ENCODE peak calls at places on chromosomes 11 and 22, in six cellular contexts. Q, G, S, A, C and H are unnamed samples.

GRCh38 chr11:131749100-131749499 is 378.7 kb downstream of the NTM start:
- DNase-seq in A (no peak), C (peak; percentile 94), G (no peak), Q (no peak), S (peak; percentile 27), H (no peak)

GRCh38 chr11:69280451-69280850 is 13.5 kb upstream of the MYEOV start:
- DNase-seq in Q (no peak), A (no peak), G (no peak), S (peak; percentile 85), C (no peak), H (no peak)

GRCh38 chr22:29300807-29301601 is 5.4 kb upstream of the GAS2L1 start:
- DNase-seq in A (peak; percentile 22), C (no peak), S (no peak), Q (no peak), G (no peak), H (no peak)

GRCh38 chr22:47452184-47452583 is 689.7 kb downstream of the TBC1D22A start:
- DNase-seq in Q (no peak), A (no peak), S (peak; percentile 39), C (no peak), G (no peak), H (no peak)

GRCh38 chr11:12517741-12518140 is 140.4 kb downstream of the PARVA start:
- DNase-seq in A (no peak), G (no peak), Q (no peak), S (no peak), C (no peak), H (peak; percentile 54)

GRCh38 chr11:130798280-130798679 is 118.0 kb downstream of the SNX19 start:
- DNase-seq in S (peak; percentile 99), A (no peak), C (peak; percentile 93), Q (no peak), G (no peak), H (no peak)

GRCh38 chr11:113935858-113936257 is 31.3 kb downstream of the HTR3B start:
- DNase-seq in Q (no peak), A (no peak), S (no peak), C (no peak), G (no peak), H (no peak)

GRCh38 chr22:44578516-44579230 is 80.6 kb upstream of the RTL6 start:
- DNase-seq in G (no peak), A (no peak), Q (no peak), C (no peak), S (no peak), H (no peak)

GRCh38 chr11:7668911-7669310 is 4.4 kb downstream of the CYB5R2 start:
- DNase-seq in G (no peak), S (peak; percentile 32), A (no peak), Q (no peak), C (no peak), H (no peak)

GRCh38 chr11:128302425-128303186 is 284.8 kb downstream of the ETS1 start:
- DNase-seq in C (no peak), G (no peak), S (no peak), Q (peak; percentile 64), A (no peak), H (no peak)

GRCh38 chr22:36790648-36791047 is 14.7 kb upstream of the IFT27 start:
- DNase-seq in C (no peak), Q (peak; percentile 66), A (no peak), G (no peak), S (no peak), H (no peak)

GRCh38 chr11:134725939-134726639 is 314.0 kb upstream of the B3GAT1 start:
- DNase-seq in G (no peak), S (peak; percentile 33), Q (no peak), A (peak; percentile 49), C (no peak), H (no peak)

GRCh38 chr11:123314972-123315371 is 115.1 kb upstream of the GRAMD1B start:
- DNase-seq in A (no peak), G (no peak), C (no peak), S (no peak), Q (no peak), H (no peak)

GRCh38 chr11:122375687-122376399 is 259.8 kb upstream of the BLID start:
- DNase-seq in A (no peak), Q (no peak), S (peak; percentile 75), G (no peak), C (no peak), H (no peak)

GRCh38 chr11:17382046-17382728 is 6.3 kb downstream of the KCNJ11 start:
- DNase-seq in C (no peak), Q (no peak), A (no peak), G (no peak), S (no peak), H (peak; percentile 56)

GRCh38 chr22:36467946-36468345 is 13.5 kb downstream of the TXN2 start:
- DNase-seq in S (peak; percentile 89), C (peak; percentile 80), G (no peak), Q (no peak), A (no peak), H (no peak)

GRCh38 chr11:36793542-36793926 is 195.5 kb upstream of the RAG2 start:
- DNase-seq in Q (no peak), G (no peak), C (no peak), A (no peak), S (peak; percentile 17), H (no peak)

GRCh38 chr11:108414958-108415357 is 52.4 kb downstream of the C11orf65 start:
- DNase-seq in C (no peak), A (no peak), Q (no peak), G (no peak), S (no peak), H (no peak)

GRCh38 chr11:89447845-89448244 is 43.3 kb downstream of the NOX4 start:
- DNase-seq in A (no peak), S (no peak), G (no peak), Q (no peak), C (no peak), H (no peak)

GRCh38 chr11:65476632-65477270 is 22.1 kb upstream of the MALAT1 start:
- DNase-seq in S (no peak), A (no peak), G (no peak), Q (no peak), C (no peak), H (peak; percentile 54)

GRCh38 chr11:61967924-61968757 is 707 bp upstream of the FTH1 start:
- DNase-seq in C (no peak), Q (peak; percentile 89), G (no peak), S (peak; percentile 38), A (peak; percentile 55), H (peak; percentile 88)

GRCh38 chr22:19913337-19913936 is 28.1 kb upstream of the COMT start:
- DNase-seq in C (no peak), Q (no peak), G (no peak), A (no peak), S (no peak), H (no peak)

GRCh38 chr11:93844568-93844967 is 5.8 kb downstream of the VSTM5 start:
- DNase-seq in G (no peak), Q (no peak), A (no peak), S (peak; percentile 33), C (no peak), H (no peak)

GRCh38 chr11:2300290-2300935 is 1.3 kb downstream of the C11orf21 start:
- DNase-seq in Q (no peak), S (no peak), C (no peak), A (no peak), G (no peak), H (peak; percentile 78)

GRCh38 chr11:75809991-75810390 is 5.0 kb upstream of the UVRAG start:
- DNase-seq in S (no peak), C (no peak), A (no peak), Q (no peak), G (no peak), H (no peak)

GRCh38 chr11:288328-289144 is at the start of gene PGGHG:
- DNase-seq in A (peak; percentile 69), G (peak; percentile 39), C (no peak), Q (no peak), S (peak; percentile 41), H (peak; percentile 95)